ENCODE peak calls at places on chromosome 3, in six cellular contexts. One of them, this sample, is unnamed.

GRCh38 chr3:117477214-117477755 is 767.7 kb downstream of the TUSC7 start:
- DNase-seq in GM23338: no peak
- DNase-seq in mammary epithelial cell: no peak
- DNase-seq in HepG2: no peak
- DNase-seq in fibroblast of lung: no peak
- DNase-seq in neural progenitor cell: no peak
- DNase-seq in this sample: no peak

GRCh38 chr3:65425880-65426279 is 612.8 kb downstream of the MAGI1 start:
- DNase-seq in GM23338: peak
- DNase-seq in mammary epithelial cell: no peak
- DNase-seq in HepG2: peak
- DNase-seq in fibroblast of lung: no peak
- DNase-seq in neural progenitor cell: peak
- DNase-seq in this sample: no peak

GRCh38 chr3:37575284-37575683 is 286.4 kb upstream of the CTDSPL start:
- DNase-seq in GM23338: no peak
- DNase-seq in mammary epithelial cell: no peak
- DNase-seq in HepG2: no peak
- DNase-seq in fibroblast of lung: no peak
- DNase-seq in neural progenitor cell: no peak
- DNase-seq in this sample: no peak

GRCh38 chr3:157201648-157202278 is 41.8 kb upstream of the CCNL1 start:
- DNase-seq in GM23338: peak
- DNase-seq in mammary epithelial cell: peak
- DNase-seq in HepG2: peak
- DNase-seq in fibroblast of lung: peak
- DNase-seq in neural progenitor cell: peak
- DNase-seq in this sample: peak

GRCh38 chr3:183815951-183816475 is 9.4 kb downstream of the MAP6D1 start:
- DNase-seq in GM23338: no peak
- DNase-seq in mammary epithelial cell: no peak
- DNase-seq in HepG2: no peak
- DNase-seq in fibroblast of lung: no peak
- DNase-seq in neural progenitor cell: no peak
- DNase-seq in this sample: no peak

GRCh38 chr3:192409838-192410683 is 317.3 kb downstream of the FGF12 start:
- DNase-seq in GM23338: peak
- DNase-seq in mammary epithelial cell: no peak
- DNase-seq in HepG2: no peak
- DNase-seq in fibroblast of lung: peak
- DNase-seq in neural progenitor cell: peak
- DNase-seq in this sample: no peak

GRCh38 chr3:149368850-149369497 is 8.5 kb downstream of the TM4SF1 start:
- DNase-seq in GM23338: no peak
- DNase-seq in mammary epithelial cell: peak
- DNase-seq in HepG2: peak
- DNase-seq in fibroblast of lung: no peak
- DNase-seq in neural progenitor cell: no peak
- DNase-seq in this sample: no peak

GRCh38 chr3:114103858-114104257 is 47.3 kb downstream of the QTRT2 start:
- DNase-seq in GM23338: no peak
- DNase-seq in mammary epithelial cell: no peak
- DNase-seq in HepG2: no peak
- DNase-seq in fibroblast of lung: no peak
- DNase-seq in neural progenitor cell: no peak
- DNase-seq in this sample: no peak

GRCh38 chr3:23085256-23085655 is 117.9 kb upstream of the UBE2E2 start:
- DNase-seq in GM23338: no peak
- DNase-seq in mammary epithelial cell: no peak
- DNase-seq in HepG2: no peak
- DNase-seq in fibroblast of lung: peak
- DNase-seq in neural progenitor cell: no peak
- DNase-seq in this sample: no peak

GRCh38 chr3:112128843-112129727 is 4.0 kb downstream of the GCSAM start:
- DNase-seq in GM23338: peak
- DNase-seq in mammary epithelial cell: peak
- DNase-seq in HepG2: no peak
- DNase-seq in fibroblast of lung: peak
- DNase-seq in neural progenitor cell: peak
- DNase-seq in this sample: peak

GRCh38 chr3:38713121-38713520 is 63.6 kb upstream of the SCN5A start:
- DNase-seq in GM23338: no peak
- DNase-seq in mammary epithelial cell: no peak
- DNase-seq in HepG2: no peak
- DNase-seq in fibroblast of lung: no peak
- DNase-seq in neural progenitor cell: no peak
- DNase-seq in this sample: no peak

GRCh38 chr3:185537369-185537970 is 14.9 kb downstream of the LIPH start:
- DNase-seq in GM23338: peak
- DNase-seq in mammary epithelial cell: peak
- DNase-seq in HepG2: peak
- DNase-seq in fibroblast of lung: peak
- DNase-seq in neural progenitor cell: no peak
- DNase-seq in this sample: peak

GRCh38 chr3:16927485-16927884 is 42.7 kb downstream of the PLCL2 start:
- DNase-seq in GM23338: no peak
- DNase-seq in mammary epithelial cell: no peak
- DNase-seq in HepG2: no peak
- DNase-seq in fibroblast of lung: no peak
- DNase-seq in neural progenitor cell: no peak
- DNase-seq in this sample: no peak

GRCh38 chr3:27721717-27722564 is at the start of gene EOMES:
- DNase-seq in GM23338: peak
- DNase-seq in mammary epithelial cell: peak
- DNase-seq in HepG2: peak
- DNase-seq in fibroblast of lung: peak
- DNase-seq in neural progenitor cell: peak
- DNase-seq in this sample: no peak

GRCh38 chr3:27719306-27720003 is 2.7 kb downstream of the EOMES start:
- DNase-seq in GM23338: peak
- DNase-seq in mammary epithelial cell: no peak
- DNase-seq in HepG2: no peak
- DNase-seq in fibroblast of lung: no peak
- DNase-seq in neural progenitor cell: no peak
- DNase-seq in this sample: no peak

GRCh38 chr3:27720899-27721716 is 1.0 kb downstream of the EOMES start:
- DNase-seq in GM23338: peak
- DNase-seq in mammary epithelial cell: peak
- DNase-seq in HepG2: no peak
- DNase-seq in fibroblast of lung: no peak
- DNase-seq in neural progenitor cell: peak
- DNase-seq in this sample: no peak

GRCh38 chr3:27718459-27718858 is 3.7 kb downstream of the EOMES start:
- DNase-seq in GM23338: peak
- DNase-seq in mammary epithelial cell: no peak
- DNase-seq in HepG2: no peak
- DNase-seq in fibroblast of lung: no peak
- DNase-seq in neural progenitor cell: no peak
- DNase-seq in this sample: no peak

DNA sequence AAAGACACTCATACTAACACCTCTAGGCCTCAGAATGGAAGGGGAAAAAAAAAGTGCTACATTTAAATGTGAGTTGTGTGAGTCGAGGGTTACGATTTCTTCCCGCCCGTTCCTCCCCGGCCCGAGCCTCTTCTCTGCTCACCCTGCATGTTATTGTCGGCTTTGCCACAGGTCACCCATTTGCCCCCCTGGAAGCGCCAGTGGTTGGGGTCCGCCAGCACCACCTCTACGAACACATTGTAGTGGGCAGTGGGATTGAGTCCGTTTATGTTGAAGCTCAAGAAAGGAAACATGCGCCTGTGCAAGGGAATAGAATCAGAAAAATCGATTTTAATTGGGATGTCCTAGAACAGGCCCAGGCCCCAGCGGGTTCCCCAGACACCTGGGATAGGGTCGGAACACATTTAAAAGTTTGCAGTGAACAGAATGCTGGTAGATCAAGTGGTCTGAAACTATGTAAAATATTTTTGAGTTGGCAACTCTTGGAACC is 2.0 kb downstream of the EOMES start:
- DNase-seq in GM23338: peak
- DNase-seq in mammary epithelial cell: no peak
- DNase-seq in HepG2: no peak
- DNase-seq in fibroblast of lung: no peak
- DNase-seq in neural progenitor cell: no peak
- DNase-seq in this sample: no peak
- TF ChIP-seq EZH2 in GM23338: peak
- TF ChIP-seq EZH2 in mammary epithelial cell: no peak
- TF ChIP-seq EZH2 in HepG2: no peak
- TF ChIP-seq EZH2 in fibroblast of lung: no peak
- TF ChIP-seq EZH2 in neural progenitor cell: peak
- TF ChIP-seq EZH2 in this sample: no peak

DNA sequence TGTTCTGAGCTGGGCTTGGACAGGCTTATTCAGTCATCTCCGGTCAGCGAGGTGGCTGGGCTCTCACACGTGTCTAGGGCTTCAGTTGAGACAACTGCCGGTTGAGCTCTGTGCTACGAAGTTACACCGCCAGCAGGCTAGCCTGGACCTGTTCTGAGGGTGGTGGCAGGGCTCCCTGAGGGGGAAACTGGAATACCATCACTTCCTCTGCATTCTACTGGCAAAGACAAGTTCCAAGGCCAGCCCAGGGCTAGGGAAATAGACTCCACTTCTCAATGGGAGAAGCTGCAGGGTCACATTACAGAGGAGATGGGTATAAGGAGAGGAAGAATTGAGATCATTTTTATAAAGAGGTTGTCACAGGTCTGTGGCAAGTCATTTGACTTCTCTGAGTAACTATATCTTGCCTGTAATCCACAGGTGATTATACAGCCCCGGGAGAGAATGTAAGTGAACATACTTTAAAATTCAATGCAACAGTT is 106.8 kb upstream of the IL12A start:
- DNase-seq in GM23338: peak
- DNase-seq in mammary epithelial cell: peak
- DNase-seq in HepG2: no peak
- DNase-seq in fibroblast of lung: peak
- DNase-seq in neural progenitor cell: no peak
- DNase-seq in this sample: no peak
- H3K4me2 ChIP-seq in GM23338: no peak
- H3K4me2 ChIP-seq in mammary epithelial cell: peak
- H3K4me2 ChIP-seq in HepG2: no peak
- H3K4me2 ChIP-seq in fibroblast of lung: no peak
- H3K4me2 ChIP-seq in neural progenitor cell: no peak
- H3K4me2 ChIP-seq in this sample: no peak

DNA sequence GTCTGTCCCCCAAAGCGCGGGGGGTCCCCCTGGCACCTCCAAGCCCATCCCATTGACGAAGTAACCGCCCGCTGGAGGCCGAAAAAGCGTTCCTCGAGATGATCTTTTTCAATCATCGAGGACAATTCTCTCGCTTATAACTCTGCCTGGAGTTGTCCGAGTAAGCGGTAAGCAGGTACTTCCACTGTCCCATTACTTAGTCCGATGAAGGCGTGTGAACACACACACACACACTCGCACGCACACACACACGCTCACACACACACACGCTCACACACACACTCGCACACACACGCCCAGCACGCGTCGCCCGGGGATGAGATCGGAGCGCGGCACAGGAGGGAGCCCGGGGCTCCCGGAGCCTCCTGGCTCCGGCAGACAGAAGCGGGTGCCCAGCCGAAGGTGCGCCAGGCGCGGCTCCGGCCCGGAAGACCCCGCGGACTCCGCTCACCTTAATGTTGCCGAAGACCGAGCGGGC is 430 bp downstream of the SLCO2A1 start:
- DNase-seq in GM23338: peak
- DNase-seq in mammary epithelial cell: peak
- DNase-seq in HepG2: no peak
- DNase-seq in fibroblast of lung: peak
- DNase-seq in neural progenitor cell: no peak
- DNase-seq in this sample: no peak
- TF ChIP-seq EZH2 in GM23338: peak
- TF ChIP-seq EZH2 in mammary epithelial cell: peak
- TF ChIP-seq EZH2 in HepG2: peak
- TF ChIP-seq EZH2 in fibroblast of lung: peak
- TF ChIP-seq EZH2 in neural progenitor cell: peak
- TF ChIP-seq EZH2 in this sample: no peak

GRCh38 chr3:194269610-194270145 is 81.5 kb downstream of the CPN2 start:
- DNase-seq in GM23338: peak
- DNase-seq in mammary epithelial cell: no peak
- DNase-seq in HepG2: no peak
- DNase-seq in fibroblast of lung: peak
- DNase-seq in neural progenitor cell: peak
- DNase-seq in this sample: peak
- H3K4me2 ChIP-seq in GM23338: peak
- H3K4me2 ChIP-seq in mammary epithelial cell: no peak
- H3K4me2 ChIP-seq in HepG2: peak
- H3K4me2 ChIP-seq in fibroblast of lung: peak
- H3K4me2 ChIP-seq in neural progenitor cell: no peak
- H3K4me2 ChIP-seq in this sample: peak

DNA sequence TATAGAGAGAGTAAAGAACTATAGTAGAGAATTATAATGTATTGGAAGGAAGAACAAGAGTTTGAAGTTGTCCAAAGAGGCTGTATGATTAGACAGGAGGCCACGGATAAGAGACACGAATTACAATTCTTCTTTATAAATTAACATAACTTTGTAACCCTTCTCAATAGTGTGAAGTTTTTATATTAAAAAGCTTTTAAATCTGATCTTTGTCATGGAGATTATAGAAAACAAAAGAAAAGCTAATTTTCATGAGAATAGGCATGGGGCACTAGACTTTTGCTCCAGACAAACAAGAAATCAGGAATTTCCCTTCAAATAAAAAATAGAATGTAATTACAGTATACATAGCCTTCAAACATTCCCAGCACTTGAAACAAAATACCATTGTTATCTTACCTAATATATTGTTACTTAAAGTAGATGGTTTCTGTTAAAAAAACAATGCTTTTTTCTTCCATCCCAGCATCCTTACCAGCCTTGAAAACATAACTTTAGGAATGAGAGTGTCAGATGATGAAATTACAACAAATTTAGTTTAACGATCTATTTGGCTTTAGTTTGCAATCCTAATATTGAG is 432.6 kb upstream of the ARHGEF26 start:
- DNase-seq in GM23338: no peak
- DNase-seq in mammary epithelial cell: no peak
- DNase-seq in HepG2: no peak
- DNase-seq in fibroblast of lung: no peak
- DNase-seq in neural progenitor cell: no peak
- DNase-seq in this sample: no peak
- TF ChIP-seq EZH2 in GM23338: no peak
- TF ChIP-seq EZH2 in mammary epithelial cell: no peak
- TF ChIP-seq EZH2 in HepG2: no peak
- TF ChIP-seq EZH2 in fibroblast of lung: no peak
- TF ChIP-seq EZH2 in neural progenitor cell: no peak
- TF ChIP-seq EZH2 in this sample: no peak

GRCh38 chr3:20236603-20237002 is 50.6 kb upstream of the SGO1 start:
- DNase-seq in GM23338: no peak
- DNase-seq in mammary epithelial cell: no peak
- DNase-seq in HepG2: no peak
- DNase-seq in fibroblast of lung: no peak
- DNase-seq in neural progenitor cell: no peak
- DNase-seq in this sample: no peak
- H3K4me2 ChIP-seq in GM23338: no peak
- H3K4me2 ChIP-seq in mammary epithelial cell: no peak
- H3K4me2 ChIP-seq in HepG2: no peak
- H3K4me2 ChIP-seq in fibroblast of lung: no peak
- H3K4me2 ChIP-seq in neural progenitor cell: no peak
- H3K4me2 ChIP-seq in this sample: no peak

DNA sequence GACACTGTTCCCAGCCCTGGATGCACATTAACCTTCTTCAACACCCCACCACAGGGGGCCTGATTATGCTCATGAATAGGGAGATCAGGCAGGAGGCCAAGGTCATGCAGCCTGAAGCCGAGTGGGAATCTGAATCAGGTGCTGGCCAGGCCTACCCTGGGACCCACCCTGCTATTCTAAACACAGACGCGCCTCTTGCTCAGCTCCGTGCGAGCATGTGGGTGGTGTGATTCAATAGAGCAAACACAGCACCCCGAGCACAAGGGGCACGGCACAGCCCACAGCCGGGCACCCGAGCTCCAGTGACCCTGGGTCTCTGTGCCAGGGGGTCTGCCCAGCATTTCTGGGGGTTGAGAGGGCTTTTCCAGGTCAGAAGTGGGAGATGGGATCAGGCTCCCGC is 24.6 kb upstream of the GRIP2 start:
- DNase-seq in GM23338: peak
- DNase-seq in mammary epithelial cell: no peak
- DNase-seq in HepG2: peak
- DNase-seq in fibroblast of lung: no peak
- DNase-seq in neural progenitor cell: no peak
- DNase-seq in this sample: no peak
- TF ChIP-seq EZH2 in GM23338: no peak
- TF ChIP-seq EZH2 in mammary epithelial cell: no peak
- TF ChIP-seq EZH2 in HepG2: no peak
- TF ChIP-seq EZH2 in fibroblast of lung: no peak
- TF ChIP-seq EZH2 in neural progenitor cell: no peak
- TF ChIP-seq EZH2 in this sample: no peak